ENCODE peak calls at places on chromosomes 2 and 18, in eight cellular contexts. Y is fibroblast of mammary gland; Z is HEK293T; O is PC-3; N is stimulated activated CD8-positive, alpha-beta memory T cell treated with anti-CD3 and anti-CD28 coated beads, Interleukin-15, amount 100 ng/mL, for 48 hours; E is germinal center; P is Right ventricle myocardium superior; G is iris pigment epithelial cell. S is an unnamed sample.

GRCh38 chr2:205806126-205806905 is 124.0 kb downstream of the NRP2 start:
- DNase-seq in G (no peak), O (no peak), Z (no peak), P (no peak), Y (no peak), N (no peak), E (no peak), S (no peak)

GRCh38 chr2:218125626-218126080 is at the start of gene CXCR2:
- DNase-seq in G (no peak), Z (no peak), Y (no peak), P (peak), N (no peak), O (no peak), E (no peak), S (no peak)

GRCh38 chr2:19989681-19990415 is at the start of gene WDR35:
- DNase-seq in N (peak), P (peak), G (peak), O (peak), E (peak), Y (peak), Z (peak), S (peak)

GRCh38 chr18:69936191-69936558 is 11.5 kb downstream of the CD226 start:
- DNase-seq in Y (peak), E (no peak), N (no peak), P (no peak), Z (no peak), O (no peak), G (peak), S (no peak)

GRCh38 chr18:70413455-70413854 is 124.6 kb downstream of the SOCS6 start:
- DNase-seq in G (no peak), Z (no peak), E (no peak), Y (no peak), P (no peak), O (no peak), N (no peak), S (no peak)

GRCh38 chr2:197297772-197298318 is 12.7 kb downstream of the ANKRD44 start:
- DNase-seq in Z (no peak), O (no peak), Y (no peak), N (no peak), E (no peak), G (no peak), P (no peak), S (no peak)

GRCh38 chr2:226440119-226440917 is 359.3 kb downstream of the IRS1 start:
- DNase-seq in P (no peak), G (peak), N (no peak), Y (peak), E (no peak), Z (no peak), O (peak), S (no peak)

GRCh38 chr2:74887961-74888670 is 54.2 kb downstream of the HK2 start:
- DNase-seq in O (peak), Y (peak), Z (no peak), E (no peak), P (no peak), N (no peak), G (peak), S (peak)

GRCh38 chr18:57697434-57697833 is 75.8 kb upstream of the NARS1 start:
- DNase-seq in E (no peak), O (no peak), Z (no peak), P (peak), N (no peak), Y (no peak), G (no peak), S (no peak)

GRCh38 chr2:75517562-75518230 is 43.0 kb downstream of the EVA1A start:
- DNase-seq in G (no peak), N (no peak), P (no peak), O (no peak), Y (no peak), E (no peak), Z (no peak), S (no peak)